ENCODE peak calls at places on chromosome 19, in eight cellular contexts. C is testis, K is heart left ventricle, S is Panc1, J is astrocyte of the spinal cord, A is adrenal gland, F is HL-60, V is RWPE1. U is an unnamed sample.

GRCh38 chr19:39212377-39212742 is 8.3 kb upstream of the SYCN start:
- DNase-seq in F (peak), S (peak), K (no peak), A (no peak), V (no peak), C (peak), J (no peak), U (no peak)

GRCh38 chr19:3057275-3057714 is 5.0 kb downstream of the TLE5 start:
- DNase-seq in F (no peak), S (no peak), A (peak), V (peak), K (peak), C (peak), J (peak), U (peak)

GRCh38 chr19:49441210-49441959 is at the start of gene SLC17A7:
- DNase-seq in A (peak), S (no peak), V (peak), C (peak), F (no peak), J (no peak), K (peak), U (no peak)

GRCh38 chr19:30649934-30650614 is 277.9 kb downstream of the ZNF536 start:
- DNase-seq in C (peak), K (no peak), J (peak), S (peak), A (peak), V (peak), F (peak), U (peak)

GRCh38 chr19:15291089-15291488 is 41.2 kb downstream of the BRD4 start:
- DNase-seq in A (no peak), V (no peak), C (no peak), F (no peak), J (peak), K (no peak), S (no peak), U (no peak)

GRCh38 chr19:45523642-45524256 is 16.5 kb downstream of the VASP start:
- DNase-seq in V (peak), S (peak), A (peak), C (peak), J (peak), F (peak), K (peak), U (peak)

GRCh38 chr19:41792513-41793413 is 3.6 kb upstream of the CEACAM3 start:
- DNase-seq in K (peak), J (peak), F (peak), V (no peak), C (peak), S (no peak), A (peak), U (peak)

GRCh38 chr19:46271488-46272197 is 25.2 kb upstream of the HIF3A start:
- DNase-seq in F (no peak), K (no peak), S (no peak), V (peak), C (no peak), A (no peak), J (peak), U (no peak)

GRCh38 chr19:46687438-46688145 is 26.6 kb upstream of the DACT3 start:
- DNase-seq in S (no peak), A (no peak), F (no peak), C (no peak), V (no peak), K (no peak), J (no peak), U (no peak)

GRCh38 chr19:40006273-40006691 is 9.4 kb downstream of the ZNF546 start:
- DNase-seq in A (no peak), F (no peak), K (no peak), S (peak), J (peak), C (no peak), V (no peak), U (no peak)

DNA sequence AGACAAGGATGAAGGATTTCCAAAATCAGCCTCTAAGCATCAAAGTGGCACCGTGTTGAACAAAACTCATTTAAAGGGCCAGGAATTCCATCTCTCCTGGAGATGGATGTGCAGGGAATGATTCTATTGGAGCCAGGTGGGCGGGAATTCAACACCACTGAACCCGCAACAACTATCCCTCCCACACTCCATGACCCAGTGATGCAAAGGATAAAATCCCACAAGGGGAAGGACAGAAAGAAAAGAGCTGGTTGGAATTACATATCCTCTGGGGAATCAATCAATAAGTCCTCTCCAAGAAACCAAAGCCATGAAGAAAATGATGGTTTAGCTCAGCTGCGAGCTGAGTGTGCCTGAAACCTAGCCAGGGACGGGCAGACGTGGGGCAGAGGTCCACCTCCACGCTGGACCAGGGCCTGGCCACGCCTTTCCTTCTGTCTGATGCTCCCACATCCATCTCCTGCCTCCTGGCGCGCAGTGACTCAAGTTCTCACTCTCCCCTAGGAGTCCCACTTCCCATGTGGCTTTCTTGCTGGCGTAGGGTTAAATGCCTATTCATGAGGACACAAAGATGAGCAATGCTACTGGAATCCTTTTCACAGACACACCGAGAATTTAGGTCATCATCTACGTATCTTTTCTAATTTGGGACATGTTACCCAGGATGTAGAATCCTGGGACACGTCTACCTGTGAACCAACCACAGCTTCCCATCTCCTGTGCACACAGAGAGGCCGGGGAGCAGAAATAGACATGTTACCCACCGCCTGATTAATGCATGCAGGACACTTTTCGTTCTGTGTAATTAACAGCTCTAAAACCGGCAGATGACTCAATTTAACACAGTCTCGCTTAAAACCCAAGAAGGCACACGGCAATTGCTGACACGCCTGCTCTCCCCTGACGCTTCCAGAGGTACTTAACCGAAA is 48.6 kb downstream of the PEPD start:
- DNase-seq in S (no peak), V (peak), C (no peak), K (no peak), J (peak), F (no peak), A (peak), U (peak)
- TF ChIP-seq CTCF in S (no peak), V (no peak), C (no peak), K (no peak), J (peak), F (no peak), A (no peak), U (no peak)

GRCh38 chr19:12580180-12580694 is 29.0 kb upstream of the ZNF564 start:
- DNase-seq in C (no peak), J (peak), S (no peak), V (peak), A (no peak), K (no peak), F (no peak), U (no peak)

GRCh38 chr19:12581100-12581499 is 29.5 kb downstream of the ZNF490 start:
- DNase-seq in C (no peak), A (no peak), S (no peak), V (no peak), F (no peak), K (no peak), J (no peak), U (no peak)

GRCh38 chr19:12574036-12574435 is 22.8 kb upstream of the ZNF564 start:
- DNase-seq in C (no peak), J (no peak), A (no peak), S (no peak), F (peak), V (no peak), K (no peak), U (no peak)

GRCh38 chr19:12578641-12579040 is 27.4 kb upstream of the ZNF564 start:
- DNase-seq in K (no peak), F (no peak), C (no peak), A (no peak), V (no peak), J (no peak), S (no peak), U (no peak)
- TF ChIP-seq CTCF in K (no peak), F (no peak), C (no peak), A (no peak), V (no peak), J (no peak), S (no peak), U (no peak)

GRCh38 chr19:54332149-54332548 is 6.8 kb downstream of the LILRA4 start:
- DNase-seq in A (no peak), K (no peak), J (no peak), C (no peak), V (no peak), S (no peak), F (no peak), U (no peak)
- TF ChIP-seq CTCF in A (no peak), K (no peak), J (no peak), C (no peak), V (no peak), S (no peak), F (no peak), U (no peak)

GRCh38 chr19:10566658-10567410 is 1.0 kb upstream of the KRI1 start:
- DNase-seq in S (no peak), A (peak), V (no peak), J (no peak), C (no peak), F (peak), K (no peak), U (peak)

GRCh38 chr19:10566408-10566657 is 523 bp upstream of the KRI1 start:
- DNase-seq in C (no peak), K (no peak), A (no peak), J (no peak), F (no peak), S (no peak), V (no peak), U (no peak)

GRCh38 chr19:10567696-10568443 is 909 bp downstream of the CDKN2D start:
- DNase-seq in V (no peak), J (no peak), F (no peak), S (no peak), C (no peak), K (no peak), A (peak), U (no peak)

GRCh38 chr19:10568444-10568825 is 344 bp downstream of the CDKN2D start:
- DNase-seq in C (no peak), K (no peak), V (no peak), A (peak), F (peak), S (no peak), J (peak), U (peak)

DNA sequence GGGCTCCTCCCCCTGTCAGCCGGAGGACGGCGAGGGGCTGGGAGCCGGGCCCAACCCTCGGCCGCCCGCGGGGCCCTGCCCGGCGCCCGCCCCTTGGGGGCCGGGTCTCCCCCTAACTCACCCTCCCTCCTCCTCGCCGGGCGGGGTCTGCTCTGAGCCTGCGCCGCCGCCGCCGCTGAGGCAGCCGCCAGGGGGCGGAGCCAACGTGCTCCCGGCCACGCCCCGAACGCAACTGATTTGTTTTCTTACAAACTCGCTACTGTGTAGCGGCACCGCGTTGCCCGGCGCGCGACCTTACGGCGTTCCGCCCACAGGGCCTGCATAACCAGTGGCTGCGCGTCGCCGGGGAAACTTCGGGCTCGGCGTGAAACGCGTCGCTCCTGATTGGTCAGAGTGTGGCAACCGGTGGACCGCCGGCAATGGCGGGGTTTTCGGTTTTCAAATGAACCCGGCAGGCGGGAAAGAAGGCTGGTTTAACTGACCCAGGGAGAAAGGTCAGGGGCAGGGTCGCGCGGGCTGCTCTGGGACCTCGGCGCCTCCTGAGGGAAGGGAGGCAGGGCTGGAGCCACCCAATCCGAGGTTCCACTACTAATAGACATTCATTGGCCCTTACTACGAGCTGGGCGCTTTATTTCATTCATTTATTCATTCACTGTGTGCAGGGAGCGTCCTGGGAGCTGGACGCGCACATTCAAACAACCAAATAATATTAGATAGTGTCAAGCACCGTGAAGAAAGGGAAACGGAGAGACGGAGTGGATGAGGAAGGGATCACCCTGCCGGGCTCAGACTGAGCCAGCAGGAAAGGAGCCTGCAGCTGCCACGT is at the start of gene CDKN2D:
- DNase-seq in A (peak), S (peak), V (peak), J (peak), C (peak), F (peak), K (peak), U (peak)
- TF ChIP-seq CTCF in A (peak), S (no peak), V (no peak), J (no peak), C (peak), F (no peak), K (peak), U (no peak)

GRCh38 chr19:1106841-1107654 is 3.3 kb downstream of the GPX4 start:
- DNase-seq in K (no peak), S (no peak), J (no peak), C (no peak), A (no peak), F (peak), V (peak), U (peak)
- TF ChIP-seq CTCF in K (no peak), S (peak), J (peak), C (no peak), A (no peak), F (no peak), V (peak), U (no peak)

DNA sequence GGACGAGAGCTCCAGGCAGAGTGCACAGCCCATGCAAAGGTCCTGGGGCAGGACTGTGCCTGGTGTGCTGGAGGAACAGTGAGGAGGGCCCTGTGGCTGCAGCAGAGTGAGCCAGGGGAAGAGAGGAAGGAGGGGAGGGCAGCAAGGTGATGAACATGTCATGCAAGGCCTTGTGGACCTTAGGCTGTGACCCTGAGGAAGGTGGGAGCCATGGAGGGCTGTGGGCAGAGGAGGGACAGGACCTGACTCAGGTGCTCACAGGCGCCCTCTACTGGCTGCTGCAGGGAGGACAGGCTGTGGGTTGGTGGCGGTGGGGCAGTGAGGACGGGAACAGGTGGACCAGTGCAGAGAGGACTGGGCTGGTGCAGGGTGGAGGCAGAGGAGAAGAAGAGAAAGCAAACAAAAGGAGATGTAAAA is 170.3 kb downstream of the PTPRS start:
- DNase-seq in A (peak), F (peak), J (no peak), K (no peak), V (no peak), S (no peak), C (no peak), U (no peak)
- TF ChIP-seq CTCF in A (peak), F (peak), J (peak), K (peak), V (peak), S (no peak), C (no peak), U (peak)

GRCh38 chr19:738509-739128 is 12.3 kb upstream of the MISP start:
- DNase-seq in C (no peak), J (no peak), S (no peak), A (no peak), F (no peak), V (no peak), K (no peak), U (no peak)

GRCh38 chr19:734716-735115 is 16.2 kb upstream of the MISP start:
- DNase-seq in J (no peak), S (no peak), A (no peak), F (no peak), C (no peak), V (no peak), K (no peak), U (no peak)

GRCh38 chr19:739998-740715 is 10.8 kb upstream of the MISP start:
- DNase-seq in J (no peak), S (no peak), C (no peak), V (no peak), A (no peak), K (no peak), F (no peak), U (no peak)

GRCh38 chr19:736125-736524 is 14.8 kb upstream of the MISP start:
- DNase-seq in V (no peak), S (no peak), F (no peak), C (no peak), J (no peak), A (no peak), K (no peak), U (no peak)

DNA sequence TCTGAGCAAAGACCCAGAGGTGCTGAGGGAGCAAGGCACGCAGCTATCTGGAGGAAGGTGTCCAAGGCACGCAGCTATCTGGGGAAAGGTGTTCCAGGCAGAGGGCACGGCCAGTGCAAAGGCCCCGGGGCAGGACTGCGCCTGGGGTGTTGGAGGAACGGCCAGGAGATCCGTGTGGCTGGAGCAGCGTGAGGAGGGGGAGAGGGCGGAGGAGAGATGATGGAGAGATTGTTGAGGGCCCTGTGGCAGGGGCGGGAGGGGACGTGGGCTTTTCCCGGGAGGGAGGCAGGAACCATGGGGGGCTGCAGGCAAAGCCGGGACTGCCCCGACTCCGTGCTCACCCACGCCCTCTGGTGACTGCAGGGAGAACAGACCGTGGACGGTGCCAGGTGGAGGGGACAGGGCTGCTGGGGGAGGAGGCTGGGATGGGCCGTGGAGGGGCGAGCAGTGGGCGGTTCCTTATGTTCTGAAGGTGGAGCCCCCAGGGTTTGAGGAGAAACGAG is 13.3 kb upstream of the MISP start:
- DNase-seq in V (no peak), A (peak), K (no peak), S (no peak), C (no peak), J (no peak), F (peak), U (no peak)
- TF ChIP-seq CTCF in V (peak), A (peak), K (peak), S (peak), C (peak), J (peak), F (peak), U (peak)

GRCh38 chr19:31890230-31890629 is 455.2 kb upstream of the ZNF507 start:
- DNase-seq in F (no peak), A (no peak), C (peak), K (no peak), S (no peak), V (no peak), J (no peak), U (no peak)

GRCh38 chr19:31881988-31882387 is 463.4 kb upstream of the ZNF507 start:
- DNase-seq in C (no peak), S (no peak), V (no peak), J (no peak), K (no peak), A (no peak), F (no peak), U (no peak)

GRCh38 chr19:31883299-31883990 is 462.0 kb upstream of the ZNF507 start:
- DNase-seq in C (no peak), J (no peak), F (no peak), A (no peak), S (no peak), K (no peak), V (no peak), U (no peak)

GRCh38 chr19:31882709-31883108 is 462.7 kb upstream of the ZNF507 start:
- DNase-seq in F (no peak), A (no peak), S (no peak), K (no peak), V (no peak), C (no peak), J (no peak), U (no peak)

DNA sequence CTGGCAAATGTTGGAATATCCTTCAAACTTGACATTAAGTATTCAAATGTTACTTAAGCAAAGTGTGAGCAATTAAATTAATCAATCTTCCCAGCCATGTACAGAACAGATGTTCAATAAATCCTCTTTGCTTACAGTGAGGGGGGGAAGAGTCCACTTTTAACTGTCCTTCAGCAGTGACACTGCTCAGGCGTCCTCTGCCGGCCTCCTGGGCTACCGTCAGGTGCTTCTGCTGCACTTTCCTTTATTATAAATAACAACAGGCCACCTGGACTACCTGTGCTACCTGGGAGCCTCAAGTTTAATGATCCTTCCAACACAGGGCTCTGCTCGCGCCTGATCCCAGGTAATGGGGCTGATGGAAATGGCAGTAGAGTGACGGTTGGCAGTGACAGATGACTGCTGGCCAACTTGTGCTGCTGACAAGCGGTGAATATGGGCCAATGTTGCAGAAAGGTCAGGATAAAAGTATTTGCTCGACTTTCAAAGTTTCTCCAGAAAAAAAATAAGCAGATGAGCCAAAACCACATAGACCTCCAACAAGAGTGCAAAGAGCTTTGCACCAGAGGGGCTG is 460.0 kb upstream of the ZNF507 start:
- DNase-seq in V (no peak), F (no peak), K (no peak), J (no peak), C (no peak), S (no peak), A (no peak), U (no peak)
- TF ChIP-seq CTCF in V (no peak), F (no peak), K (no peak), J (no peak), C (no peak), S (no peak), A (no peak), U (no peak)

U was measured in pancreas.